ENCODE peak calls at places on chromosomes 3 and 15, in nine cellular contexts. M is breast epithelium, U is stomach, P is sigmoid colon, L is HL-60, B is GM12892, Y is spleen, K is suprapubic skin, T is GM23338. H is an unnamed sample.

GRCh38 chr3:73710340-73710739 is 85.6 kb upstream of the PDZRN3 start:
- DNase-seq in B (no peak), P (no peak), T (no peak), M (no peak), Y (no peak), K (no peak), L (no peak), U (no peak), H (no peak)

GRCh38 chr3:105944281-105944680 is 75.5 kb upstream of the CBLB start:
- DNase-seq in B (no peak), Y (no peak), P (no peak), U (no peak), K (no peak), L (no peak), T (no peak), M (no peak), H (no peak)

GRCh38 chr3:42655980-42656679 is 2.6 kb downstream of the ZBTB47 start:
- DNase-seq in U (no peak), L (no peak), T (peak; percentile 28), M (no peak), K (no peak), Y (no peak), P (no peak), B (no peak), H (no peak)

GRCh38 chr3:134917631-134918030 is 122.6 kb downstream of the EPHB1 start:
- DNase-seq in M (no peak), L (no peak), B (no peak), T (no peak), K (no peak), U (no peak), P (no peak), Y (no peak), H (no peak)

GRCh38 chr3:42421818-42422796 is 11.7 kb upstream of the LYZL4 start:
- DNase-seq in B (no peak), M (no peak), L (no peak), T (no peak), Y (no peak), P (no peak), U (peak; percentile 47), K (no peak), H (no peak)

GRCh38 chr3:12222765-12223485 is 64.2 kb upstream of the TIMP4 start:
- DNase-seq in M (no peak), B (no peak), L (peak; percentile 39), U (no peak), K (no peak), Y (no peak), P (no peak), T (no peak), H (no peak)

GRCh38 chr15:61383421-61383820 is 154.3 kb upstream of the RORA start:
- DNase-seq in Y (no peak), T (no peak), B (no peak), P (no peak), L (no peak), K (no peak), M (no peak), U (no peak), H (no peak)

GRCh38 chr15:32706704-32707103 is 11.1 kb upstream of the GREM1 start:
- DNase-seq in M (no peak), Y (no peak), K (no peak), B (no peak), T (no peak), U (no peak), P (no peak), L (no peak), H (no peak)

GRCh38 chr3:64848127-64848526 is 160.3 kb upstream of the ADAMTS9 start:
- DNase-seq in M (no peak), L (no peak), Y (no peak), P (no peak), T (no peak), U (no peak), B (no peak), K (no peak), H (no peak)

GRCh38 chr15:70469651-70470555 is 293.5 kb downstream of the UACA start:
- DNase-seq in T (no peak), K (no peak), U (no peak), P (no peak), B (no peak), M (peak; percentile 10), L (no peak), Y (peak; percentile 37), H (no peak)

GRCh38 chr3:65006300-65006739 is 318.5 kb upstream of the ADAMTS9 start:
- DNase-seq in L (no peak), Y (no peak), P (no peak), T (no peak), B (no peak), U (no peak), M (no peak), K (no peak), H (no peak)

GRCh38 chr15:44811347-44811746 is 75.0 kb downstream of the TRIM69 start:
- DNase-seq in U (no peak), Y (no peak), L (no peak), T (no peak), P (no peak), B (no peak), K (no peak), M (no peak), H (peak; percentile 47)

GRCh38 chr15:50183112-50183794 is 1.3 kb downstream of the SLC27A2 start:
- DNase-seq in U (no peak), K (no peak), T (no peak), P (no peak), Y (no peak), M (no peak), B (peak; percentile 20), L (no peak), H (no peak)

GRCh38 chr3:183370391-183370790 is 58.0 kb downstream of the MCF2L2 start:
- DNase-seq in L (no peak), T (no peak), Y (no peak), B (no peak), K (no peak), U (no peak), M (no peak), P (no peak), H (no peak)

GRCh38 chr3:142586803-142587406 is 8.4 kb upstream of the ATR start:
- DNase-seq in L (no peak), M (no peak), K (no peak), B (no peak), T (peak; percentile 92), P (no peak), U (peak; percentile 41), Y (no peak), H (peak; percentile 24)

DNA sequence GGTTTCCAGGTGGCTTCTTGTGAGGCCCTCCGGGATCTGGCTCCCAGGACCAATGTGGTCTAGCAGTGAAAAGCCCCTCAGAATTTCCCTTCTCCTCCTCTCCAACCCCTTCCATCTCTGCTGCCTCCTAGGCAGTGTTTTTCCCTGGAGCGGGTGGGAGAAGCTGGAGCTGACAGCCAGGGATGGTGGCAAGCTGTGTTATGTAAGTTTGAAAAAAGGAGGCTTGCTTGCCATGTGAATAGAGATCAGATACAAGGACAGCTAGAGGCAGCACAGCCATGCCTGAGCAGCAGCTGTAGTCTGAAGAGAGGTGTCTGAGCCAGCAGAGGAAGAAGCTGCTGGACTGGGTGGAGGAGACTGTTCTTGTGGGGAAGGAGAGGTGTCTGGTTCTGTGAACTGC is 20.6 kb downstream of the SNAPC5 start:
- DNase-seq in K (no peak), B (no peak), L (no peak), P (no peak), U (no peak), M (no peak), Y (no peak), T (no peak), H (no peak)
- TF ChIP-seq POLR2AphosphoS5 in K (no peak), B (no peak), L (no peak), P (no peak), U (no peak), M (no peak), Y (no peak), T (no peak), H (no peak)

DNA sequence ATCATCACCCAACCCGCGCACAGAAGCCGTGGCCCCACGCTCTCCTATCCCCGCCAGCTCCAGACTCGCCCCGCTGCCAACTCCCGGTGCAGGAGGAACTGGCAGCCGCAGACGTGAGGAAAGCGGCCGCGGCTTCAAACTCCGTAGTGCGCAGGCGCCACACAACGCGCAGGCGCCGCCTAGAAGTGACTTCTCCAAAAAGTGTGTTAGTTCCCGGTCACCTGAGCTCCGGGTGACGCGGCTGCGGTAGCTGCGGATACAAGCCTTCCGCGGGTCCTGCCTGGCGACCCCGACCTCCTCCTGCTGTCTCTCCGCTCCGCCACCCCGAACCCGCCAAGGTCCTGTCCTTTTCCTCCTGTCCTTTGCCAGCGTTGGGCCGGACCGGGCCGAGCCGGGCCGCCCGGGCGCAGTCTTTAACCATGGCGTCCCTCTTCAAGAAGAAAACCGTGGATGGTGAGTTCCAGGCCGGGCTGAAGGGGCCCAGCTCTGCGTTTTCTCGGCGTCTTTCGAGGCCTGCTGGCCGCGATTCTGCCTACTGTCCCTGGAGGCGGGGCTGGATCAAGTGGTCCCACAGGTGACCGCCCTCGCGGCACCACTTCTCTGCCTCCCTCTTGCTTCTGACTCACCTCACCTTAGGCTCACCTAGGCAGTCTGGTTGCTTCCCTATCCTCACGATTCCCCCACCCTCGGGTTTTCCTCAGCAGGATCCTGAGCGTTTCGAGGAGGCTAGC is at the start of gene CHMP2B:
- DNase-seq in T (peak; percentile 94), P (peak; percentile 97), Y (peak; percentile 99), K (peak; percentile 94), B (peak; percentile 69), M (peak; percentile 93), L (peak; percentile 74), U (peak; percentile 96), H (peak; percentile 95)
- TF ChIP-seq POLR2AphosphoS5 in T (peak; percentile 77), P (peak; percentile 89), Y (peak; percentile 96), K (no peak), B (no peak), M (peak; percentile 97), L (peak; percentile 72), U (peak; percentile 94), H (peak; percentile 96)

GRCh38 chr3:187742351-187743171 is 2.7 kb downstream of the BCL6 start:
- DNase-seq in M (no peak), T (no peak), B (no peak), Y (no peak), L (peak; percentile 12), U (peak; percentile 55), P (no peak), K (no peak), H (peak; percentile 39)

GRCh38 chr3:187743195-187744141 is 1.8 kb downstream of the BCL6 start:
- DNase-seq in B (no peak), Y (peak; percentile 91), M (peak; percentile 77), L (peak; percentile 20), U (peak; percentile 63), K (peak; percentile 89), T (peak; percentile 48), P (peak; percentile 91), H (peak; percentile 66)

GRCh38 chr3:187740446-187741399 is 4.5 kb downstream of the BCL6 start:
- DNase-seq in U (peak; percentile 69), Y (peak; percentile 94), L (peak; percentile 37), K (peak; percentile 88), B (no peak), T (peak; percentile 75), P (peak; percentile 90), M (peak; percentile 81), H (peak; percentile 76)

GRCh38 chr3:187739561-187740445 is 5.5 kb downstream of the BCL6 start:
- DNase-seq in Y (peak; percentile 96), P (peak; percentile 98), T (peak; percentile 83), U (peak; percentile 78), M (peak; percentile 79), K (peak; percentile 93), L (peak; percentile 64), B (peak; percentile 58), H (peak; percentile 83)

GRCh38 chr3:187741403-187742350 is 3.6 kb downstream of the BCL6 start:
- DNase-seq in K (peak; percentile 85), M (peak; percentile 75), T (peak; percentile 81), Y (peak; percentile 91), B (no peak), L (peak; percentile 69), P (peak; percentile 85), U (peak; percentile 72), H (peak; percentile 80)
- TF ChIP-seq POLR2AphosphoS5 in K (peak; percentile 42), M (peak; percentile 71), T (no peak), Y (peak; percentile 86), B (no peak), L (no peak), P (peak; percentile 31), U (peak; percentile 65), H (peak; percentile 58)

GRCh38 chr3:37855363-37855970 is 6.2 kb upstream of the CTDSPL start:
- DNase-seq in T (peak; percentile 85), U (peak; percentile 92), M (peak; percentile 89), B (peak; percentile 35), K (peak; percentile 94), Y (peak; percentile 94), L (peak; percentile 40), P (peak; percentile 92), H (peak; percentile 88)
- TF ChIP-seq POLR2AphosphoS5 in T (no peak), U (peak; percentile 62), M (no peak), B (no peak), K (no peak), Y (no peak), L (no peak), P (no peak), H (no peak)